ENCODE peak calls at places on chromosome 20, in six cellular contexts. V is NCI-H1092 treated with DMSO at 0.1 percent for 48 hours; W is NCI-H748 treated with DMSO at 0.1 percent for 48 hours; F is activated CD8-positive, alpha-beta memory T cell treated with anti-CD3 and anti-CD28 coated beads, Interleukin-2, amount 50 U/mL, for 4 hours; S is hypothalamus; I is NCI-H1436 treated with DMSO at 0.1 percent for 48 hours. U is an unnamed sample.

GRCh38 chr20:8330785-8331699 is 199.0 kb downstream of the PLCB1 start:
- DNase-seq in V (no peak), W (no peak), F (no peak), S (no peak), I (no peak), U (no peak)

GRCh38 chr20:7085448-7085847 is 318.0 kb downstream of the BMP2 start:
- DNase-seq in V (no peak), W (no peak), F (no peak), S (no peak), I (no peak), U (peak)

GRCh38 chr20:49573900-49574416 is 6.0 kb upstream of the PTGIS start:
- DNase-seq in V (no peak), W (no peak), F (no peak), S (no peak), I (no peak), U (peak)

GRCh38 chr20:44601801-44602204 is 19.4 kb downstream of the PKIG start:
- DNase-seq in V (peak), W (no peak), F (no peak), S (no peak), I (no peak), U (no peak)

GRCh38 chr20:11901127-11901526 is 16.6 kb upstream of the BTBD3 start:
- DNase-seq in V (no peak), W (no peak), F (no peak), S (no peak), I (no peak), U (peak)

GRCh38 chr20:4065405-4065841 is 50.1 kb upstream of the RNF24 start:
- DNase-seq in V (no peak), W (no peak), F (no peak), S (no peak), I (no peak), U (peak)

GRCh38 chr20:57936636-57937310 is 227.0 kb upstream of the PMEPA1 start:
- DNase-seq in V (no peak), W (no peak), F (no peak), S (no peak), I (no peak), U (no peak)

GRCh38 chr20:45983279-45983743 is 11.3 kb upstream of the ZNF335 start:
- DNase-seq in V (no peak), W (no peak), F (no peak), S (no peak), I (no peak), U (no peak)

GRCh38 chr20:48171626-48172025 is 386.3 kb upstream of the SULF2 start:
- DNase-seq in V (no peak), W (no peak), F (no peak), S (no peak), I (no peak), U (no peak)

GRCh38 chr20:6802227-6802626 is 34.7 kb downstream of the BMP2 start:
- DNase-seq in V (no peak), W (no peak), F (no peak), S (no peak), I (no peak), U (no peak)

GRCh38 chr20:10794765-10795164 is 121.0 kb upstream of the JAG1 start:
- DNase-seq in V (no peak), W (no peak), F (no peak), S (no peak), I (no peak), U (no peak)